ENCODE peak calls at places on chromosome 13, in four cellular contexts. One of them, this sample, is unnamed.

GRCh38 chr13:75760182-75760981 is 124.3 kb downstream of the LMO7 start:
- DNase-seq in heart right ventricle: no peak
- DNase-seq in K562: no peak
- DNase-seq in tibial artery: no peak
- DNase-seq in this sample: peak; percentile 70

GRCh38 chr13:72062566-72062965 is 195.6 kb upstream of the DACH1 start:
- DNase-seq in heart right ventricle: peak; percentile 9
- DNase-seq in tibial artery: no peak
- DNase-seq in K562: no peak
- DNase-seq in this sample: no peak

GRCh38 chr13:33206425-33206824 is 79.1 kb downstream of the STARD13 start:
- DNase-seq in K562: no peak
- DNase-seq in heart right ventricle: no peak
- DNase-seq in tibial artery: no peak
- DNase-seq in this sample: no peak

GRCh38 chr13:36297600-36298338 is at the start of gene CCDC169:
- DNase-seq in K562: peak; percentile 84
- DNase-seq in heart right ventricle: peak; percentile 67
- DNase-seq in tibial artery: peak; percentile 84
- DNase-seq in this sample: peak; percentile 82

GRCh38 chr13:112244061-112244460 is 132.1 kb upstream of the SPACA7 start:
- DNase-seq in heart right ventricle: no peak
- DNase-seq in tibial artery: no peak
- DNase-seq in K562: no peak
- DNase-seq in this sample: no peak

GRCh38 chr13:112813552-112813951 is 123.7 kb downstream of the ATP11A start:
- DNase-seq in K562: no peak
- DNase-seq in tibial artery: no peak
- DNase-seq in heart right ventricle: no peak
- DNase-seq in this sample: no peak

GRCh38 chr13:113746671-113747070 is 12.4 kb upstream of the TMEM255B start:
- DNase-seq in tibial artery: no peak
- DNase-seq in K562: no peak
- DNase-seq in heart right ventricle: no peak
- DNase-seq in this sample: peak; percentile 60

GRCh38 chr13:75636339-75637095 is 387 bp downstream of the LMO7 start:
- DNase-seq in heart right ventricle: peak; percentile 15
- DNase-seq in K562: no peak
- DNase-seq in tibial artery: peak; percentile 69
- DNase-seq in this sample: peak; percentile 39

GRCh38 chr13:111174377-111174776 is 59.3 kb downstream of the ARHGEF7 start:
- DNase-seq in heart right ventricle: no peak
- DNase-seq in K562: no peak
- DNase-seq in tibial artery: no peak
- DNase-seq in this sample: no peak

GRCh38 chr13:46640843-46641242 is 87.9 kb downstream of the LRCH1 start:
- DNase-seq in K562: no peak
- DNase-seq in heart right ventricle: no peak
- DNase-seq in tibial artery: no peak
- DNase-seq in this sample: no peak

GRCh38 chr13:50914848-50915247 is 5.3 kb downstream of the RNASEH2B start:
- DNase-seq in K562: no peak
- DNase-seq in heart right ventricle: no peak
- DNase-seq in tibial artery: no peak
- DNase-seq in this sample: no peak

GRCh38 chr13:93420887-93421286 is 194.3 kb downstream of the GPC6 start:
- DNase-seq in K562: no peak
- DNase-seq in heart right ventricle: no peak
- DNase-seq in tibial artery: no peak
- DNase-seq in this sample: no peak

GRCh38 chr13:32234914-32235313 is 80.2 kb downstream of the ZAR1L start:
- DNase-seq in tibial artery: no peak
- DNase-seq in heart right ventricle: no peak
- DNase-seq in K562: no peak
- DNase-seq in this sample: no peak

GRCh38 chr13:39350461-39350881 is 252.5 kb downstream of the LHFPL6 start:
- DNase-seq in K562: no peak
- DNase-seq in heart right ventricle: peak; percentile 35
- DNase-seq in tibial artery: no peak
- DNase-seq in this sample: no peak

GRCh38 chr13:37752156-37752555 is 117.4 kb downstream of the TRPC4 start:
- DNase-seq in heart right ventricle: no peak
- DNase-seq in tibial artery: no peak
- DNase-seq in K562: no peak
- DNase-seq in this sample: no peak

GRCh38 chr13:112120031-112120373 is 53.1 kb downstream of the SOX1 start:
- DNase-seq in K562: no peak
- DNase-seq in heart right ventricle: no peak
- DNase-seq in tibial artery: peak; percentile 25
- DNase-seq in this sample: no peak

GRCh38 chr13:83546476-83546875 is 335.8 kb downstream of the SLITRK1 start:
- DNase-seq in heart right ventricle: no peak
- DNase-seq in tibial artery: no peak
- DNase-seq in K562: no peak
- DNase-seq in this sample: no peak

GRCh38 chr13:93227280-93227905 is 786 bp downstream of the GPC6 start:
- DNase-seq in heart right ventricle: no peak
- DNase-seq in K562: no peak
- DNase-seq in tibial artery: peak; percentile 70
- DNase-seq in this sample: no peak

GRCh38 chr13:77637583-77637982 is 59.9 kb upstream of the SLAIN1 start:
- DNase-seq in heart right ventricle: no peak
- DNase-seq in tibial artery: no peak
- DNase-seq in K562: no peak
- DNase-seq in this sample: no peak

GRCh38 chr13:46602531-46602930 is 49.6 kb downstream of the LRCH1 start:
- DNase-seq in tibial artery: no peak
- DNase-seq in K562: no peak
- DNase-seq in heart right ventricle: no peak
- DNase-seq in this sample: no peak

GRCh38 chr13:69793803-69794453 is 313.7 kb upstream of the ATXN8OS start:
- DNase-seq in K562: no peak
- DNase-seq in tibial artery: no peak
- DNase-seq in heart right ventricle: no peak
- DNase-seq in this sample: no peak

GRCh38 chr13:97659602-97660001 is 225.6 kb downstream of the RAP2A start:
- DNase-seq in heart right ventricle: no peak
- DNase-seq in K562: peak; percentile 2
- DNase-seq in tibial artery: no peak
- DNase-seq in this sample: no peak

GRCh38 chr13:86729206-86729605 is 930.0 kb upstream of the SLITRK6 start:
- DNase-seq in K562: no peak
- DNase-seq in heart right ventricle: no peak
- DNase-seq in tibial artery: no peak
- DNase-seq in this sample: no peak

GRCh38 chr13:51006067-51006800 is 96.6 kb downstream of the RNASEH2B start:
- DNase-seq in heart right ventricle: no peak
- DNase-seq in tibial artery: no peak
- DNase-seq in K562: no peak
- DNase-seq in this sample: no peak

GRCh38 chr13:109628251-109628699 is 158.1 kb downstream of the IRS2 start:
- DNase-seq in K562: no peak
- DNase-seq in tibial artery: no peak
- DNase-seq in heart right ventricle: no peak
- DNase-seq in this sample: no peak

GRCh38 chr13:67438465-67438864 is 208.3 kb upstream of the PCDH9 start:
- DNase-seq in K562: peak; percentile 5
- DNase-seq in heart right ventricle: no peak
- DNase-seq in tibial artery: no peak
- DNase-seq in this sample: no peak

GRCh38 chr13:45339867-45340266 is 1.1 kb downstream of the TPT1 start:
- DNase-seq in tibial artery: no peak
- DNase-seq in K562: no peak
- DNase-seq in heart right ventricle: no peak
- DNase-seq in this sample: no peak

GRCh38 chr13:110812111-110812868 is 98.8 kb downstream of the ING1 start:
- DNase-seq in K562: no peak
- DNase-seq in tibial artery: peak; percentile 66
- DNase-seq in heart right ventricle: no peak
- DNase-seq in this sample: no peak

GRCh38 chr13:60397693-60398437 is 845 bp downstream of the TDRD3 start:
- DNase-seq in tibial artery: peak; percentile 76
- DNase-seq in K562: peak; percentile 50
- DNase-seq in heart right ventricle: peak; percentile 74
- DNase-seq in this sample: peak; percentile 67

GRCh38 chr13:73262862-73263627 is 204.2 kb downstream of the KLF5 start:
- DNase-seq in heart right ventricle: no peak
- DNase-seq in tibial artery: no peak
- DNase-seq in K562: no peak
- DNase-seq in this sample: no peak

GRCh38 chr13:90723381-90723780 is 624.1 kb upstream of the MIR17HG start:
- DNase-seq in heart right ventricle: no peak
- DNase-seq in tibial artery: no peak
- DNase-seq in K562: no peak
- DNase-seq in this sample: no peak

GRCh38 chr13:95216182-95216581 is 85.1 kb downstream of the ABCC4 start:
- DNase-seq in tibial artery: no peak
- DNase-seq in K562: no peak
- DNase-seq in heart right ventricle: no peak
- DNase-seq in this sample: no peak

GRCh38 chr13:22060187-22060586 is 389.3 kb downstream of the FGF9 start:
- DNase-seq in tibial artery: no peak
- DNase-seq in heart right ventricle: no peak
- DNase-seq in K562: no peak
- DNase-seq in this sample: no peak

GRCh38 chr13:40172149-40172591 is 494.3 kb downstream of the FOXO1 start:
- DNase-seq in tibial artery: no peak
- DNase-seq in heart right ventricle: no peak
- DNase-seq in K562: no peak
- DNase-seq in this sample: peak; percentile 64

GRCh38 chr13:69279213-69279612 is 828.4 kb upstream of the ATXN8OS start:
- DNase-seq in tibial artery: no peak
- DNase-seq in K562: no peak
- DNase-seq in heart right ventricle: no peak
- DNase-seq in this sample: no peak

DNA sequence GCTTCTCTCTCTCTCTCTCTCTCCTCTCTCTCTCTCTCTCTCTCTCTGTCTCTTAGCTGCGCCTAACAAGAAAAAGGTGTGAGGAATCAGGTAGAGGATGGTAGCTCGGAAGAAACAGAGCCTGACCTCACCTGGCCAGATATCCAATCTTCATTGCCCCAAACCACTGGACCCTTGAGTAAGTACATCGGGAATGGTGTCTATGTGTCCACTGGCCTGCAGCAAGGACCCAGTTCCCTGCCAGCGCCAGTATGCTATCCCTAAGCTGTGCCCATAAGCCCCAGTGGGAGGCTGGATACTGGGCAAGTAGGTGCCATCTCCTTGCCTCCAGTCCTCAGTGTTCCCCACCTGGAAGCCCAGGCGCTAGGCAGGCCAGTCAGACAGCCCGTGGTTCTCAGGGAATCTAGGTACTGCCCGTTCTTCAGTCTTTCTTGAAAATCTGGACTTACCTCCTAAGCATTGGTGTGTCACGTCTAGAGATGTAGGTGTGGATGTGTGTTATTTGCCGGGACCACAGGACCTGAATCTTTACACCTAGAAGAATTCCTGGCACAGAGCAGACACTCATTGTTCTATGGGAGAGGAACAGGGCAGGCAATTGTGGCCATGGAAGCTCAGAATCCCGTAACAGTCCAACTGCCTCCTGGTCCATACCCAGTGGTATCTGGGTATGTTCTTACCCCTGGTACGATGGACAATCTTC is 7.3 kb downstream of the URAD start:
- DNase-seq in K562: no peak
- DNase-seq in heart right ventricle: no peak
- DNase-seq in tibial artery: peak; percentile 28
- DNase-seq in this sample: no peak
- H3K4me1 ChIP-seq in K562: no peaks in the 10 kb centered on the region
- H3K4me1 ChIP-seq in heart right ventricle: peaks cover 8% of the 10 kb centered on the region
- H3K4me1 ChIP-seq in tibial artery: no peaks in the 10 kb centered on the region
- H3K4me1 ChIP-seq in this sample: peaks cover 4% of the 10 kb centered on the region

GRCh38 chr13:26965058-26965380 is 204.4 kb upstream of the GPR12 start:
- DNase-seq in heart right ventricle: no peak
- DNase-seq in tibial artery: no peak
- DNase-seq in K562: no peak
- DNase-seq in this sample: no peak
- H3K27ac ChIP-seq in heart right ventricle: no peak overlapping the region
- H3K27ac ChIP-seq in tibial artery: no peak overlapping the region
- H3K27ac ChIP-seq in K562: no peak overlapping the region
- H3K27ac ChIP-seq in this sample: no peak overlapping the region

GRCh38 chr13:20161275-20161950 is 561 bp upstream of the GJA3 start:
- DNase-seq in heart right ventricle: peak; percentile 50
- DNase-seq in K562: no peak
- DNase-seq in tibial artery: no peak
- DNase-seq in this sample: peak; percentile 82
- TF ChIP-seq CTCF in heart right ventricle: no peak
- TF ChIP-seq CTCF in K562: no peak
- TF ChIP-seq CTCF in tibial artery: no peak
- TF ChIP-seq CTCF in this sample: no peak

GRCh38 chr13:57725480-57725879 is 93.9 kb downstream of the PCDH17 start:
- DNase-seq in heart right ventricle: no peak
- DNase-seq in tibial artery: no peak
- DNase-seq in K562: no peak
- DNase-seq in this sample: no peak

GRCh38 chr13:57724486-57725272 is 93.1 kb downstream of the PCDH17 start:
- DNase-seq in K562: no peak
- DNase-seq in heart right ventricle: no peak
- DNase-seq in tibial artery: no peak
- DNase-seq in this sample: no peak
- H3K4me1 ChIP-seq in K562: no peaks in the 10 kb centered on the region
- H3K4me1 ChIP-seq in heart right ventricle: no peaks in the 10 kb centered on the region
- H3K4me1 ChIP-seq in tibial artery: no peaks in the 10 kb centered on the region
- H3K4me1 ChIP-seq in this sample: no peaks in the 10 kb centered on the region

DNA sequence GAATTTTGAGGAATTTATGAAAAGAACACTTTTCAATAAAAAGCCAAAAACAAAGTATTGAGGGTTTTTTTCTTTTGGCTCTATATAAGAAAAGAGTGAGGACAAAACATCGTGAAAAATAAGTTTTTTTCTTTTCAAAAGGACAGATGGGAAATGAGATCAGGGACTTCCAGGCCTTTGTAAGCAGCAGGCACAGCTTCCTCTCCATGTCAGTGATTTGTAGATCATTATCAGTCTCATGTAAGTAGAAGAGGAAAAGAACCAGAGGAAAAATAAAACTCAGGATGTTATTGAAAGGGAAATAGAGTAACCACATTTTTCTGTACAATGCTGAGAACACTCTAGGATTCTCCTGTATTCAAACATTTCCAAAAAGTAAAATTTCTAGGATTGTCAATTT is 29.9 kb downstream of the DOCK9 start:
- DNase-seq in tibial artery: no peak
- DNase-seq in K562: no peak
- DNase-seq in heart right ventricle: no peak
- DNase-seq in this sample: no peak
- H3K27ac ChIP-seq in tibial artery: no peak overlapping the region
- H3K27ac ChIP-seq in K562: no peak overlapping the region
- H3K27ac ChIP-seq in heart right ventricle: peak overlapping the region; percentile 3
- H3K27ac ChIP-seq in this sample: peak overlapping the region; percentile 64

GRCh38 chr13:62357887-62358645 is 942.4 kb upstream of the PCDH20 start:
- DNase-seq in heart right ventricle: no peak
- DNase-seq in K562: peak; percentile 6
- DNase-seq in tibial artery: no peak
- DNase-seq in this sample: no peak
- TF ChIP-seq CTCF in heart right ventricle: no peak
- TF ChIP-seq CTCF in K562: no peak
- TF ChIP-seq CTCF in tibial artery: no peak
- TF ChIP-seq CTCF in this sample: no peak

GRCh38 chr13:23411220-23411619 is 22.3 kb downstream of the SACS start:
- DNase-seq in K562: no peak
- DNase-seq in tibial artery: no peak
- DNase-seq in heart right ventricle: no peak
- DNase-seq in this sample: no peak
- H3K4me1 ChIP-seq in K562: no peaks in the 10 kb centered on the region
- H3K4me1 ChIP-seq in tibial artery: no peaks in the 10 kb centered on the region
- H3K4me1 ChIP-seq in heart right ventricle: peaks cover 4% of the 10 kb centered on the region
- H3K4me1 ChIP-seq in this sample: no peaks in the 10 kb centered on the region

This sample was measured in left lung.